ENCODE peak calls at places on chromosomes 6 and 20, in seven cellular contexts. A is stimulated activated naive CD8-positive, alpha-beta T cell treated with anti-CD3 and anti-CD28 coated beads, Interleukin-15, amount 100 ng/mL, for 72 hours; P is NCI-H510A treated with DMSO at 0.1 percent for 48 hours; U is NCI-H1105 treated with DMSO at 0.1 percent for 48 hours; C is DMS 273 treated with DMSO at 0.1 percent for 48 hours; I is KBM-7; W is T47D. J is an unnamed sample.

GRCh38 chr6:166705070-166705469 is 78.0 kb upstream of the RPS6KA2 start:
- DNase-seq in A (no peak), P (no peak), U (no peak), C (no peak), I (no peak), W (no peak), J (no peak)

GRCh38 chr6:110357696-110358535 is at the start of gene METTL24:
- DNase-seq in A (peak), P (no peak), U (no peak), C (no peak), I (no peak), W (no peak), J (peak)

GRCh38 chr6:53284901-53285300 is 63.8 kb downstream of the ELOVL5 start:
- DNase-seq in A (no peak), P (no peak), U (no peak), C (no peak), I (no peak), W (no peak), J (no peak)

GRCh38 chr6:163716690-163717089 is 302.2 kb downstream of the QKI start:
- DNase-seq in A (no peak), P (no peak), U (no peak), C (no peak), I (no peak), W (no peak), J (no peak)

GRCh38 chr20:59751075-59751711 is 146.9 kb downstream of the PHACTR3 start:
- DNase-seq in A (peak), P (peak), U (peak), C (peak), I (peak), W (peak), J (peak)

GRCh38 chr20:2519115-2519815 is 10.6 kb upstream of the ZNF343 start:
- DNase-seq in A (no peak), P (no peak), U (no peak), C (no peak), I (no peak), W (no peak), J (no peak)

GRCh38 chr20:63350196-63350595 is 11.0 kb downstream of the CHRNA4 start:
- DNase-seq in A (no peak), P (no peak), U (no peak), C (no peak), I (no peak), W (no peak), J (no peak)

GRCh38 chr6:77463308-77463880 is at the start of gene HTR1B:
- DNase-seq in A (no peak), P (no peak), U (no peak), C (no peak), I (peak), W (no peak), J (peak)

GRCh38 chr6:132931937-132932336 is 117.6 kb downstream of the RPS12 start:
- DNase-seq in A (no peak), P (no peak), U (no peak), C (no peak), I (no peak), W (no peak), J (peak)

GRCh38 chr6:129860901-129861665 is at the start of gene TMEM244:
- DNase-seq in A (no peak), P (no peak), U (no peak), C (no peak), I (no peak), W (no peak), J (no peak)

GRCh38 chr20:3383878-3384495 is 23.5 kb downstream of the DNAAF9 start:
- DNase-seq in A (peak), P (no peak), U (no peak), C (no peak), I (no peak), W (no peak), J (no peak)

GRCh38 chr6:52139985-52140680 is 46.0 kb upstream of the IL17A start:
- DNase-seq in A (no peak), P (no peak), U (peak), C (no peak), I (no peak), W (no peak), J (no peak)

J was measured in left kidney.